ENCODE peak calls at places on chromosomes 11 and 22, in five cellular contexts. Q is GM12878, Z is transverse colon, X is stomach, H is HepG2. F is an unnamed sample.

GRCh38 chr11:10351768-10352641 is 47.1 kb downstream of the ADM start:
- DNase-seq in Q (no peak), Z (peak; percentile 52), X (peak; percentile 53), H (peak; percentile 89), F (no peak)

GRCh38 chr11:46050065-46050464 is 71.2 kb downstream of the PHF21A start:
- DNase-seq in Q (no peak), Z (peak; percentile 12), X (no peak), H (peak; percentile 27), F (no peak)

GRCh38 chr11:86174101-86175046 is 70.2 kb upstream of the EED start:
- DNase-seq in Q (no peak), Z (no peak), X (peak; percentile 44), H (peak; percentile 61), F (peak; percentile 27)

GRCh38 chr22:44129614-44129976 is 51.1 kb upstream of the PARVG start:
- DNase-seq in Q (no peak), Z (no peak), X (no peak), H (no peak), F (no peak)

GRCh38 chr22:25493794-25494193 is 70.7 kb upstream of the GRK3 start:
- DNase-seq in Q (no peak), Z (no peak), X (no peak), H (no peak), F (no peak)

GRCh38 chr11:60563553-60564235 is 48.5 kb downstream of the MS4A13 start:
- DNase-seq in Q (no peak), Z (no peak), X (no peak), H (no peak), F (no peak)

GRCh38 chr11:31873115-31873514 is 62.0 kb upstream of the PAX6 start:
- DNase-seq in Q (no peak), Z (no peak), X (no peak), H (no peak), F (no peak)

GRCh38 chr22:45996241-45997076 is 19.5 kb upstream of the WNT7B start:
- DNase-seq in Q (no peak), Z (peak; percentile 48), X (no peak), H (no peak), F (no peak)

GRCh38 chr11:120442031-120442430 is 69.5 kb upstream of the GRIK4 start:
- DNase-seq in Q (no peak), Z (no peak), X (no peak), H (no peak), F (no peak)

GRCh38 chr11:103700605-103701004 is 335.8 kb upstream of the DDI1 start:
- DNase-seq in Q (no peak), Z (no peak), X (no peak), H (no peak), F (no peak)

DNA sequence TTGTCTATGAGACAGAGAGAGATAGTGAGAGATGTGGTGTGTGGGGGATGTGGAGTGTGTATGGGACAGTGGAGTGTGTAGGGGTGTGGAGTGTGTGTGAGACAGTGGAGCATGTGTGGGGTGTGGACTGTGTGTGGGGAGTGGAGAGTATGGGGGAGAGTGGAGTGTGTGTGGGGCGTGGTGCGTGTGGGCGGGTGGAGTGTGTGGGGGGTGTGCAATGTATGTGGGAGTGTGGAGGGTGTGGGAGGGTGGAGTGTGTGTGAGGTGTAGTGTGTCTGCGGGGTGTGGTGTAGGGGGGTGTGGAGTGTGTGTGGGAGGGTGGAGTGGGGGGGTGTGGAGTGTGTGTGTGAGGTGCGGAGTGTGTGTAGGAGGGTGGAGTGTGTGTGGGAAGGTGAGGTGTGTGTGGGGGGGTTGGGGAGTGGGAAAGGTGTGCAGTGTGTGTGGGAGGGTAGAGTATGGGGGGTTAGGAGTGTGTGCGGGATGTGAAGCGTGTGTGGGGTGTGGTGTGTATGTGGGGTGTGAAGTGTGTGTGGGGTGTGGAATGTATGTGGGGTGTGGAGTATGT is 356.9 kb downstream of the CADM1 start:
- DNase-seq in Q (no peak), Z (no peak), X (no peak), H (no peak), F (no peak)
- TF ChIP-seq EP300 in Q (no peak), Z (no peak), X (no peak), H (no peak), F (no peak)

DNA sequence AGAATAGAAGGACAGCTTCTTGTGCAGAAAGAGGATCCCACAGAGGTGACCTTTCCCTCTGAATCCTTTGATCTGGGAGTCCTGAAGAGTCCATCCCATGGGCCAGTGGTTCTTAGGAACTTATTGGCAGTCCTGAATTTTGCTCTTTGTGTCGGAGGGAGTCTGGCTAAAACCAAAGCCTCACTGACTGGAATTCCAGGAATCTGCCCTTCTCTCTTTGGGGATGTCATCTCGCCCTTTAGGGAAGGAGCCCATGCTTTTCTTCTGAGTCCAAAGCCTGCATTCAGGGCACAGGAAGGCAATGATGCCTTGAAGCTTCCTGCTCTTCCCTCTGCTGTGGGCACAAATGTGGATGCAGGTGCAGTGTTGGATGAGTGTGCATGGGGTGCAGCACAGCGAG is 45.6 kb downstream of the PKNOX2 start:
- DNase-seq in Q (no peak), Z (no peak), X (no peak), H (no peak), F (no peak)
- H3K27me3 ChIP-seq in Q (peaks cover 6% of the 10 kb centered on the region), Z (no peaks in the 10 kb centered on the region), X (no peaks in the 10 kb centered on the region), H (peaks cover 27% of the 10 kb centered on the region), F (no peaks in the 10 kb centered on the region)

DNA sequence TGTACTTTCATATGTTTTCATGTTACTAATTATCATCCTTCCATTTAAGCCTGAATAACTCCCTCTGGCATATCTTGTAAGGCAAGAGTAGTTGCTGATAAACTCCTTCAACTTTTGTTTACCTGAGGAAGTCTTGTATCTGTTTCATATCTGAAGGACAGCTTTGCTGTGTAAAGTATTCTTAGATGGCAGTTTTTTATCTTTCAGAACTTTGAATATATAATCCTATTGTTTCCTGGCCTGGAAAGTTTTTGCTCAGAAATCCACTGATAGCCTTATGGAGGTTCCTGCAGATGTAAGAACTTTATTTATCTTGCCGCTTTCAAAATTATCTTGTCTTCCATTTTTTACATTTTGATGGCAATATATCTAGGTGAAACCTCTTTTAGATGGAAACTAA is 69.1 kb downstream of the KCNQ1OT1 start:
- DNase-seq in Q (no peak), Z (no peak), X (no peak), H (no peak), F (no peak)
- H3K9me3 ChIP-seq in Q (no peaks in the 10 kb centered on the region), Z (peaks cover 29% of the 10 kb centered on the region), X (peaks cover 15% of the 10 kb centered on the region), H (peaks cover 66% of the 10 kb centered on the region), F (peaks cover 82% of the 10 kb centered on the region)

DNA sequence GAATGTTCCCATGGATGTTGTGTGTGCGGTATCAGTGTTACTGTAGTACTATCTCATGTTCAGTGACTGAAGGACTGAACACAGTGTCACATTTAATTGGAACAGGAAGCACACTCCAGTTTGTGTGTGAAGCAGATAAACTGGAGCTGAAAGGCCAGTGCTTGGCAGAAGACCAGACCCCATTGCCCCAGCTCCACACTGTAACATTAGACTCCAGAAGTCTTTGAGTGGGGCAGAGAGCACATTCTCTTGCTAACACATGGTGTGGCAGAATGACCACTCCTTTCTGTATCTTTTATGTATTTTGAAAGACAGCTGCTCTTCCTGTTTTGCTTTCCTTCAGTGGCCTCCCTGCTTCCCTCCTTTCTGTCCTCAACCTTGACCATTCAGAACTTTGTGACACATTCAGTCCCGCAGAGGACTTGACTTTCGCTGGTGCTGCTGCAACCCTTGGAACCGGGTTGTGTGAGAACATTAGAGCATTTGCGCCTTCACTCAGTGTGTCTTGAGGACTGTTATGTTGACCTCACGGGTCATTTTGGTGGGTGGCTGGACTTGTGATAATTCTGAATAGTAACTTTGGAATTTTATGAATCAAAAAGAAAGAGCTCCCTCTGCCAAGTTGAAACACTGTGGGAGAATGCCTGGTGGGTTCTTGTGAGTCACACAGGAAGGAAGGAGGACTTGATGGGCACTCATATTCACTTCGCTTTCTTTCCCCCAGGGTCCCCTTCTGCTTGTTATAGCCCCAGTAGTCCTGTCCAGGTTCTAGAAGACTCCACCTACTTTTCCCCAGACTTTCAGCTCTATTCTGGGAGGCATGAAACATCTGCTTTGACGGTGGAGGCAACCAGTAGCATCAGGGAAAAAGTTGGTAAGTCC is 26.4 kb downstream of the AMOTL1 start:
- DNase-seq in Q (no peak), Z (no peak), X (peak; percentile 77), H (no peak), F (no peak)
- TF ChIP-seq EP300 in Q (no peak), Z (no peak), X (no peak), H (no peak), F (peak; percentile 42)

GRCh38 chr11:133953999-133954398 is 2.8 kb downstream of the IGSF9B start:
- DNase-seq in Q (no peak), Z (no peak), X (no peak), H (no peak), F (no peak)
- H3K27me3 ChIP-seq in Q (no peaks in the 10 kb centered on the region), Z (peaks cover 34% of the 10 kb centered on the region), X (peaks cover 95% of the 10 kb centered on the region), H (peaks cover 68% of the 10 kb centered on the region), F (peaks cover 3% of the 10 kb centered on the region)

GRCh38 chr11:112457532-112457931 is 196.9 kb upstream of the PLET1 start:
- DNase-seq in Q (no peak), Z (no peak), X (no peak), H (no peak), F (no peak)
- H3K9me3 ChIP-seq in Q (peaks cover 2% of the 10 kb centered on the region), Z (no peaks in the 10 kb centered on the region), X (no peaks in the 10 kb centered on the region), H (no peaks in the 10 kb centered on the region), F (no peaks in the 10 kb centered on the region)

GRCh38 chr11:65423516-65424199 is 1.1 kb downstream of the NEAT1 start:
- DNase-seq in Q (no peak), Z (peak; percentile 44), X (peak; percentile 40), H (no peak), F (peak; percentile 13)

GRCh38 chr11:65424200-65425104 is 1.9 kb downstream of the NEAT1 start:
- DNase-seq in Q (no peak), Z (peak; percentile 69), X (peak; percentile 55), H (no peak), F (no peak)

GRCh38 chr11:65422104-65422632 is 430 bp upstream of the NEAT1 start:
- DNase-seq in Q (no peak), Z (peak; percentile 99), X (peak; percentile 99), H (peak; percentile 93), F (peak; percentile 95)

GRCh38 chr11:65421204-65422103 is 1.1 kb upstream of the NEAT1 start:
- DNase-seq in Q (no peak), Z (peak; percentile 94), X (peak; percentile 94), H (peak; percentile 93), F (peak; percentile 99)

GRCh38 chr11:65422633-65423515 is at the start of gene NEAT1:
- DNase-seq in Q (no peak), Z (peak; percentile 99), X (peak; percentile 98), H (peak; percentile 87), F (peak; percentile 99)
- TF ChIP-seq EP300 in Q (peak; percentile 77), Z (peak; percentile 71), X (peak; percentile 68), H (peak; percentile 87), F (peak; percentile 100)

GRCh38 chr11:124442442-124442841 is 3.1 kb downstream of the OR8B8 start:
- DNase-seq in Q (no peak), Z (no peak), X (no peak), H (no peak), F (no peak)
- H3K27me3 ChIP-seq in Q (no peaks in the 10 kb centered on the region), Z (no peaks in the 10 kb centered on the region), X (no peaks in the 10 kb centered on the region), H (peaks cover 7% of the 10 kb centered on the region), F (no peaks in the 10 kb centered on the region)

DNA sequence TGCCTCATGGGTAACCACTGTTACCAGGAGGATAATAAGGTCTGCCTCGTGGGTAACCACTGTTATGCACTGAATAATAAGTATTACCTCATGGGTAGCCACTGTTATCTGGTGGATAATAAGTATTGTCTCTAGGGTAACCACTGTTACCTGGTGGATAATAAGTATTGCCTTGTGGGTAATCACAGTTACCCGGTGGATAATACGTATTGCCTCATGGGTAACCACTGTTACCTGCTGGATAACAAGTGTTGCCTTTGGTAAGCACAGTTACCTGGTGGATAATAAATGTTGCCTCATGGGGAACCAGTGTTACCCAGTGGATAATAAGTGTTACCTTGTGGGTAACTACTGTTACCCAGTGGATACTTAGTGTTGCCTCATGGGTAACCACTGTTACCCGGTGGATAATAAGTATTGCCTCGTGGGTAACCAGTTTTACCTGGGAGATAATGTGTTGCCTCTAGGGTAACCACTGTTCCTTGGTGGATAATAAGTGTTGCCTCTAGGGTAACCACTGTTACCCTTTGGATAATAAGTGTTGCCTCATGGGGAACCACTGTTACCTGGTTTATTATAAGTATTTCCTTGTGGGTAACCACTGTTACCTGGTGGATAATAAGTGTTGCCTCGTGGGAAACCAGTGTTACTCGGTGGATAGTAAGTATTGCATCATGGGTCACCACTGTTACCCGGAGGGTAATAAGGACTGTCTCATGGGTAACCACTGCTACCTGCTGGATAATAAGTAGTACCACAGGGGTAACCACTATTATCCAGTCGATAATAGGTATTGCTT is 10.6 kb upstream of the NXPE4 start:
- DNase-seq in Q (no peak), Z (no peak), X (no peak), H (no peak), F (no peak)
- H3K9me3 ChIP-seq in Q (peaks cover 5% of the 10 kb centered on the region), Z (no peaks in the 10 kb centered on the region), X (no peaks in the 10 kb centered on the region), H (peaks cover 74% of the 10 kb centered on the region), F (no peaks in the 10 kb centered on the region)

F was measured in tibial nerve.